ENCODE peak calls at places on chromosomes 7 and 10, in five cellular contexts. U is ovary, G is adrenal gland, K is stomach, Y is tibial nerve. O is an unnamed sample.

GRCh38 chr7:130294314-130294713 is 1.4 kb downstream of the CPA4 start:
- DNase-seq in Y (no peak), K (no peak), G (no peak), U (no peak), O (no peak)

GRCh38 chr7:657565-658119 is 68.9 kb upstream of the DNAAF5 start:
- DNase-seq in K (no peak), G (no peak), Y (no peak), U (no peak), O (no peak)

GRCh38 chr7:121069346-121070100 is 81.0 kb downstream of the CPED1 start:
- DNase-seq in K (no peak), U (peak; percentile 48), G (peak; percentile 52), Y (peak; percentile 32), O (no peak)

GRCh38 chr10:5168897-5169296 is 16.1 kb downstream of the AKR1C8 start:
- DNase-seq in K (no peak), Y (no peak), U (no peak), G (no peak), O (no peak)

GRCh38 chr7:65746398-65746669 is 126.5 kb upstream of the VKORC1L1 start:
- DNase-seq in K (no peak), G (no peak), U (no peak), Y (no peak), O (no peak)

GRCh38 chr7:129644634-129645230 is 33.2 kb downstream of the NRF1 start:
- DNase-seq in G (no peak), K (no peak), Y (no peak), U (no peak), O (no peak)

GRCh38 chr10:102043456-102043855 is 12.5 kb downstream of the ARMH3 start:
- DNase-seq in U (no peak), K (no peak), Y (no peak), G (no peak), O (no peak)

GRCh38 chr7:74722045-74722603 is 51.7 kb upstream of the NCF1 start:
- DNase-seq in G (no peak), K (peak; percentile 31), Y (no peak), U (no peak), O (no peak)

GRCh38 chr10:65611592-65611991 is 1314.2 kb upstream of the LRRTM3 start:
- DNase-seq in K (no peak), Y (no peak), U (no peak), G (no peak), O (no peak)

GRCh38 chr7:85205754-85206153 is 18.9 kb upstream of the SEMA3D start:
- DNase-seq in Y (no peak), K (no peak), G (no peak), U (no peak), O (no peak)

GRCh38 chr7:157429001-157429679 is 92.3 kb downstream of the DNAJB6 start:
- DNase-seq in G (no peak), Y (no peak), K (no peak), U (no peak), O (no peak)

GRCh38 chr7:1677206-1678069 is 7.4 kb downstream of the ELFN1 start:
- DNase-seq in G (peak; percentile 8), Y (no peak), K (peak; percentile 17), U (no peak), O (peak; percentile 20)

GRCh38 chr10:35517431-35518181 is 87.5 kb upstream of the GJD4 start:
- DNase-seq in G (peak; percentile 58), Y (peak; percentile 7), K (no peak), U (no peak), O (no peak)

GRCh38 chr10:46266506-46266985 is 20.3 kb upstream of the ANTXRL start:
- DNase-seq in Y (no peak), K (peak; percentile 21), G (no peak), U (no peak), O (no peak)

GRCh38 chr7:151251926-151252835 is 3.7 kb upstream of the SMARCD3 start:
- DNase-seq in G (peak; percentile 82), K (peak; percentile 70), Y (peak; percentile 45), U (peak; percentile 85), O (no peak)

GRCh38 chr10:2011106-2011716 is 273.9 kb upstream of the ADARB2 start:
- DNase-seq in Y (no peak), G (no peak), U (no peak), K (no peak), O (no peak)

GRCh38 chr7:123285076-123285700 is 85.4 kb upstream of the SLC13A1 start:
- DNase-seq in K (no peak), Y (no peak), U (no peak), G (no peak), O (no peak)

GRCh38 chr10:119139464-119140067 is 25.9 kb downstream of the SFXN4 start:
- DNase-seq in G (peak; percentile 58), Y (peak; percentile 20), U (no peak), K (peak; percentile 31), O (no peak)

GRCh38 chr7:133753513-133753912 is 373.6 kb upstream of the LRGUK start:
- DNase-seq in U (no peak), G (no peak), K (no peak), Y (no peak), O (no peak)

GRCh38 chr10:37975407-37975991 is 948 bp downstream of the ZNF25 start:
- DNase-seq in G (no peak), K (no peak), Y (peak; percentile 7), U (no peak), O (no peak)

GRCh38 chr7:15199482-15199881 is 296.9 kb upstream of the DGKB start:
- DNase-seq in Y (no peak), K (no peak), U (no peak), G (no peak), O (no peak)

GRCh38 chr10:58435297-58435696 is 50.1 kb downstream of the TFAM start:
- DNase-seq in U (no peak), G (no peak), Y (peak; percentile 48), K (no peak), O (no peak)

GRCh38 chr7:157427811-157428553 is 91.2 kb downstream of the DNAJB6 start:
- DNase-seq in U (no peak), K (no peak), G (no peak), Y (no peak), O (no peak)

GRCh38 chr7:135168489-135169140 is 1.9 kb downstream of the CYREN start:
- DNase-seq in G (no peak), K (no peak), Y (no peak), U (no peak), O (no peak)

GRCh38 chr10:5501976-5502902 is 2.9 kb upstream of the CALML5 start:
- DNase-seq in U (no peak), G (no peak), Y (no peak), K (no peak), O (no peak)

GRCh38 chr7:17302575-17303142 is 4.2 kb downstream of the AHR start:
- DNase-seq in K (no peak), G (no peak), U (no peak), Y (no peak), O (no peak)

GRCh38 chr10:124224331-124225028 is 131.1 kb upstream of the CHST15 start:
- DNase-seq in G (no peak), Y (no peak), U (no peak), K (no peak), O (peak; percentile 30)

GRCh38 chr7:91571601-91572000 is 307.4 kb downstream of the FZD1 start:
- DNase-seq in G (no peak), Y (no peak), U (no peak), K (no peak), O (no peak)

DNA sequence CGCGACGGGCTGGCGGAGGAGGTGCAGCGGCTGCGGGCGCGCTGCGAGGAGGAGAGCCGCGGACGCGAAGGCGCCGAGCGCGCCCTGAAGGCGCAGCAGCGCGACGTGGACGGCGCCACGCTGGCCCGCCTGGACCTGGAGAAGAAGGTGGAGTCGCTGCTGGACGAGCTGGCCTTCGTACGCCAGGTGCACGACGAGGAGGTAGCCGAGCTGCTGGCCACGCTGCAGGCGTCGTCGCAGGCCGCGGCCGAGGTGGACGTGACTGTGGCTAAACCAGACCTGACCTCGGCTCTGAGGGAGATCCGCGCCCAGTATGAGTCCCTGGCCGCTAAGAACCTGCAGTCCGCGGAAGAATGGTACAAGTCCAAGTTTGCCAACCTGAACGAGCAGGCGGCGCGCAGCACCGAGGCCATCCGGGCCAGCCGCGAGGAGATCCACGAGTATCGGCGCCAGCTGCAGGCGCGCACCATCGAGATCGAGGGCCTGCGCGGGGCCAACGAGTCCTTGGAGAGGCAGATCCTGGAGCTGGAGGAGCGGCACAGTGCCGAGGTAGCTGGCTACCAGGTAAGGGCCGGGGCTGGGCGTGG is 868 bp downstream of the INA start:
- DNase-seq in U (no peak), Y (no peak), K (no peak), G (no peak), O (no peak)
- H3K27me3 ChIP-seq in U (no peaks in the 10 kb centered on the region), Y (no peaks in the 10 kb centered on the region), K (peaks cover 81% of the 10 kb centered on the region), G (peaks cover 25% of the 10 kb centered on the region), O (peaks cover 5% of the 10 kb centered on the region)

GRCh38 chr10:71848325-71849277 is 2.5 kb downstream of the PSAP start:
- DNase-seq in G (no peak), K (no peak), Y (no peak), U (no peak), O (no peak)

GRCh38 chr10:71850021-71850744 is 868 bp downstream of the PSAP start:
- DNase-seq in Y (no peak), G (no peak), U (no peak), K (no peak), O (no peak)

GRCh38 chr10:71852335-71852937 is 1.4 kb upstream of the PSAP start:
- DNase-seq in U (no peak), Y (peak; percentile 42), K (peak; percentile 64), G (peak; percentile 62), O (no peak)

GRCh38 chr10:71849461-71849908 is 1.6 kb downstream of the PSAP start:
- DNase-seq in U (no peak), K (no peak), Y (no peak), G (no peak), O (no peak)

GRCh38 chr10:71850745-71851629 is at the start of gene PSAP:
- DNase-seq in K (peak; percentile 100), Y (peak; percentile 97), U (peak; percentile 99), G (peak; percentile 99), O (peak; percentile 99)
- TF ChIP-seq POLR2A in K (peak; percentile 91), Y (peak; percentile 100), U (peak; percentile 95), G (peak; percentile 100), O (peak; percentile 97)

GRCh38 chr7:97008275-97008917 is 3.0 kb downstream of the DLX6 start:
- DNase-seq in K (no peak), Y (no peak), U (no peak), G (no peak), O (no peak)
- H3K27me3 ChIP-seq in K (peaks cover 100% of the 10 kb centered on the region), Y (peaks cover 10% of the 10 kb centered on the region), U (no peaks in the 10 kb centered on the region), G (peaks cover 95% of the 10 kb centered on the region), O (peaks cover 98% of the 10 kb centered on the region)

GRCh38 chr7:22216832-22217475 is 140.0 kb downstream of the RAPGEF5 start:
- DNase-seq in G (no peak), Y (no peak), K (no peak), U (no peak), O (no peak)
- TF ChIP-seq POLR2A in G (no peak), Y (no peak), K (no peak), U (no peak), O (no peak)

GRCh38 chr7:140238778-140239652 is 62.2 kb upstream of the KDM7A start:
- DNase-seq in U (no peak), G (no peak), Y (no peak), K (peak; percentile 77), O (no peak)

GRCh38 chr7:140239653-140239935 is 62.8 kb upstream of the KDM7A start:
- DNase-seq in K (no peak), G (no peak), Y (no peak), U (no peak), O (no peak)

GRCh38 chr7:140237390-140237789 is 60.6 kb upstream of the KDM7A start:
- DNase-seq in U (no peak), K (no peak), G (no peak), Y (no peak), O (no peak)

GRCh38 chr7:140245611-140246105 is 68.9 kb upstream of the KDM7A start:
- DNase-seq in Y (no peak), U (no peak), K (no peak), G (no peak), O (no peak)

GRCh38 chr7:140242057-140243031 is 65.6 kb upstream of the KDM7A start:
- DNase-seq in G (no peak), K (peak; percentile 37), U (no peak), Y (no peak), O (no peak)
- H3K27me3 ChIP-seq in G (no peaks in the 10 kb centered on the region), K (no peaks in the 10 kb centered on the region), U (no peaks in the 10 kb centered on the region), Y (no peaks in the 10 kb centered on the region), O (no peaks in the 10 kb centered on the region)